ENCODE peak calls at places on chromosome 7, in seven cellular contexts. O is cardiac muscle cell; V is CD8-positive, alpha-beta T cell; X is activated T-cell treated with anti-CD3 and anti-CD28 coated beads for 1 hour; Z is ACHN; C is T-helper 9 cell; H is aorta. I is an unnamed sample.

GRCh38 chr7:69412331-69413146 is 185.7 kb upstream of the AUTS2 start:
- DNase-seq in O (peak), V (no peak), X (no peak), Z (no peak), C (no peak), H (no peak), I (peak)

GRCh38 chr7:130107949-130108674 is 37.8 kb downstream of the KLHDC10 start:
- DNase-seq in O (no peak), V (no peak), X (no peak), Z (peak), C (no peak), H (no peak), I (no peak)

GRCh38 chr7:192035-192649 is at the start of gene FAM20C:
- DNase-seq in O (peak), V (peak), X (peak), Z (peak), C (peak), H (peak), I (peak)

GRCh38 chr7:155991470-155991869 is 179.2 kb upstream of the SHH start:
- DNase-seq in O (no peak), V (no peak), X (no peak), Z (no peak), C (no peak), H (no peak), I (no peak)

GRCh38 chr7:37092548-37092947 is 356.1 kb downstream of the ELMO1 start:
- DNase-seq in O (no peak), V (no peak), X (no peak), Z (no peak), C (no peak), H (no peak), I (no peak)

GRCh38 chr7:8254667-8255066 is 7.3 kb downstream of the ICA1 start:
- DNase-seq in O (no peak), V (no peak), X (no peak), Z (no peak), C (no peak), H (no peak), I (no peak)

GRCh38 chr7:129311429-129311828 is 86.6 kb downstream of the AHCYL2 start:
- DNase-seq in O (no peak), V (no peak), X (no peak), Z (no peak), C (no peak), H (no peak), I (no peak)

GRCh38 chr7:43590862-43591550 is 8.1 kb downstream of the STK17A start:
- DNase-seq in O (no peak), V (no peak), X (no peak), Z (peak), C (no peak), H (no peak), I (no peak)

GRCh38 chr7:115306541-115306940 is 384.6 kb downstream of the MDFIC start:
- DNase-seq in O (no peak), V (no peak), X (no peak), Z (no peak), C (no peak), H (no peak), I (no peak)

GRCh38 chr7:91898240-91898992 is 17.9 kb upstream of the MTERF1 start:
- DNase-seq in O (no peak), V (no peak), X (no peak), Z (no peak), C (no peak), H (no peak), I (no peak)

GRCh38 chr7:30804078-30804661 is 33.0 kb downstream of the MINDY4 start:
- DNase-seq in O (peak), V (no peak), X (no peak), Z (no peak), C (no peak), H (no peak), I (no peak)

GRCh38 chr7:28800150-28800549 is 158.0 kb downstream of the TRIL start:
- DNase-seq in O (no peak), V (no peak), X (no peak), Z (no peak), C (no peak), H (no peak), I (no peak)

GRCh38 chr7:84364708-84365107 is 170.1 kb upstream of the SEMA3A start:
- DNase-seq in O (peak), V (no peak), X (no peak), Z (peak), C (no peak), H (no peak), I (no peak)

GRCh38 chr7:68691261-68692216 is 906.7 kb upstream of the AUTS2 start:
- DNase-seq in O (peak), V (no peak), X (no peak), Z (no peak), C (no peak), H (no peak), I (no peak)

GRCh38 chr7:116356979-116357378 is 142.6 kb upstream of the CAV2 start:
- DNase-seq in O (peak), V (no peak), X (no peak), Z (peak), C (no peak), H (no peak), I (no peak)

GRCh38 chr7:44386139-44386913 is 60.9 kb upstream of the CAMK2B start:
- DNase-seq in O (no peak), V (no peak), X (no peak), Z (no peak), C (no peak), H (no peak), I (no peak)

GRCh38 chr7:135905858-135906257 is 71.3 kb downstream of the MTPN start:
- DNase-seq in O (no peak), V (no peak), X (no peak), Z (no peak), C (no peak), H (no peak), I (no peak)

GRCh38 chr7:37452346-37452745 is 3.7 kb upstream of the ELMO1 start:
- DNase-seq in O (no peak), V (no peak), X (no peak), Z (no peak), C (no peak), H (no peak), I (no peak)

GRCh38 chr7:102390697-102391484 is 5.3 kb upstream of the PRKRIP1 start:
- DNase-seq in O (peak), V (peak), X (peak), Z (peak), C (peak), H (peak), I (peak)

GRCh38 chr7:26202019-26202985 is 757 bp downstream of the CBX3 start:
- DNase-seq in O (no peak), V (peak), X (peak), Z (peak), C (peak), H (peak), I (peak)